ENCODE peak calls at places on chromosome 11, in four cellular contexts. R is HL-60, F is kidney, W is AG10803. V is an unnamed sample.

GRCh38 chr11:1749787-1750351 is 526 bp downstream of the IFITM10 start:
- DNase-seq in R (no peak), F (peak; percentile 82), W (peak; percentile 87), V (peak; percentile 78)

GRCh38 chr11:112722876-112723275 is 238.3 kb upstream of the NCAM1 start:
- DNase-seq in R (no peak), F (no peak), W (no peak), V (no peak)

GRCh38 chr11:113773092-113773415 is 438 bp downstream of the ZW10 start:
- DNase-seq in R (no peak), F (no peak), W (peak; percentile 28), V (no peak)

GRCh38 chr11:63911440-63911839 is 5.5 kb downstream of the RCOR2 start:
- DNase-seq in R (no peak), F (peak; percentile 68), W (no peak), V (no peak)

GRCh38 chr11:121595717-121596156 is 143.0 kb upstream of the SORL1-AS1 start:
- DNase-seq in R (no peak), F (no peak), W (peak; percentile 100), V (peak; percentile 99)

GRCh38 chr11:113384551-113384950 is 3.0 kb upstream of the ANKK1 start:
- DNase-seq in R (no peak), F (no peak), W (peak; percentile 86), V (peak; percentile 81)

GRCh38 chr11:129323896-129324522 is 51.6 kb upstream of the BARX2 start:
- DNase-seq in R (peak; percentile 94), F (no peak), W (peak; percentile 76), V (no peak)

GRCh38 chr11:2213890-2214526 is 42.4 kb upstream of the TH start:
- DNase-seq in R (no peak), F (peak; percentile 37), W (no peak), V (no peak)

GRCh38 chr11:128179049-128179448 is 408.3 kb downstream of the ETS1 start:
- DNase-seq in R (no peak), F (no peak), W (peak; percentile 79), V (no peak)

GRCh38 chr11:78031629-78032028 is 8.6 kb upstream of the KCTD14 start:
- DNase-seq in R (no peak), F (no peak), W (no peak), V (no peak)

GRCh38 chr11:110134120-110134519 is 40.9 kb downstream of the ZC3H12C start:
- DNase-seq in R (no peak), F (no peak), W (no peak), V (no peak)

GRCh38 chr11:9014826-9015225 is 11.0 kb upstream of the NRIP3 start:
- DNase-seq in R (no peak), F (no peak), W (no peak), V (no peak)

GRCh38 chr11:57279131-57279530 is 42.1 kb upstream of the APLNR start:
- DNase-seq in R (no peak), F (no peak), W (peak; percentile 50), V (peak; percentile 26)

GRCh38 chr11:33410086-33410765 is 153.0 kb downstream of the HIPK3 start:
- DNase-seq in R (no peak), F (no peak), W (no peak), V (no peak)

GRCh38 chr11:57213282-57214086 is 23.6 kb downstream of the APLNR start:
- DNase-seq in R (peak; percentile 33), F (no peak), W (peak; percentile 46), V (no peak)

GRCh38 chr11:1381793-1382425 is 7.8 kb upstream of the BRSK2 start:
- DNase-seq in R (no peak), F (peak; percentile 71), W (no peak), V (no peak)

GRCh38 chr11:84800755-84801346 is 826.3 kb downstream of the DLG2 start:
- DNase-seq in R (no peak), F (no peak), W (peak; percentile 66), V (peak; percentile 19)

GRCh38 chr11:36156486-36157150 is 132.6 kb downstream of the COMMD9 start:
- DNase-seq in R (no peak), F (no peak), W (no peak), V (no peak)

GRCh38 chr11:79219186-79220045 is 221.4 kb downstream of the TENM4 start:
- DNase-seq in R (no peak), F (no peak), W (peak; percentile 28), V (no peak)

GRCh38 chr11:69373251-69373635 is 79.3 kb downstream of the MYEOV start:
- DNase-seq in R (no peak), F (no peak), W (no peak), V (no peak)

GRCh38 chr11:46977038-46977818 is 40.7 kb downstream of the CSTPP1 start:
- DNase-seq in R (no peak), F (no peak), W (no peak), V (no peak)

GRCh38 chr11:117911694-117912093 is 17.5 kb downstream of the TMPRSS13 start:
- DNase-seq in R (no peak), F (no peak), W (no peak), V (no peak)

GRCh38 chr11:72752088-72752914 is at the start of gene ARAP1:
- DNase-seq in R (peak; percentile 55), F (peak; percentile 92), W (peak; percentile 62), V (peak; percentile 51)

GRCh38 chr11:96614846-96615245 is 225.0 kb downstream of the JRKL start:
- DNase-seq in R (no peak), F (no peak), W (no peak), V (no peak)

GRCh38 chr11:15602779-15603178 is 488.1 kb downstream of the INSC start:
- DNase-seq in R (no peak), F (no peak), W (no peak), V (no peak)

GRCh38 chr11:130163346-130164220 is 4.0 kb downstream of the ST14 start:
- DNase-seq in R (peak; percentile 82), F (no peak), W (no peak), V (no peak)

GRCh38 chr11:57391546-57391945 is 1.1 kb upstream of the PRG2 start:
- DNase-seq in R (no peak), F (no peak), W (no peak), V (no peak)

DNA sequence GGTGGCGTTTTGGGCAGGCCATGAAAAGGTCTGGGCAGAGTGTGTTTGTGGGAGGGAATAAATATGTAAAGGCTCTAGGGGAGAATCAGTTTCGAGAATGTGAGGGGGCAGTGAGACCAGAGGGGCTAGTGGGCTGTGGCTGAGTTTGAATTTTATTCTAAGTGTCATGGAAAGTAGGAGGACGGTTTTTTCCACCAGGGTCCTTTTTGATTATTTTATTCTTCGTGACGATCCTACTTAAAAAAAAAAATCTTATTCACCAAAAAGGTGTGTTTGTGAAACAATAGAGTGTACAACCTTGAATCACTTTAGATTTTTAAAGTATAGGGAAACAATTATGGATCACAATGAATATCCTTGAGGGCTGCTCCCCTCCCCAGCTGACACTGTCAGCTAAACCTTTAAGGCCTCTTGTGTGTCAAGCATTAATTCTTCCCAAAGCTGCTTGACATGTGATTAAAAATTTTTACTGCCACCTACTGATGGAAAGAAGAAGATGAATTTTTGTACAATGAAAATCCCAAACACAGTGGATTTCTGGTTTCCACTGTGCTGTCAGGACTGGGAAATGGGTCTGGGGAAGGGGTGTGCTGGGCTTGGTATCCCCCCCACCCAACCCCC is 107.5 kb upstream of the OR4B1 start:
- DNase-seq in R (no peak), F (no peak), W (peak; percentile 66), V (peak; percentile 66)
- TF ChIP-seq CTCF in R (no peak), F (peak; percentile 52), W (peak; percentile 60), V (peak; percentile 39)

GRCh38 chr11:19817265-19817851 is 104.7 kb downstream of the NAV2 start:
- DNase-seq in R (no peak), F (no peak), W (no peak), V (no peak)
- TF ChIP-seq CTCF in R (no peak), F (no peak), W (no peak), V (no peak)

DNA sequence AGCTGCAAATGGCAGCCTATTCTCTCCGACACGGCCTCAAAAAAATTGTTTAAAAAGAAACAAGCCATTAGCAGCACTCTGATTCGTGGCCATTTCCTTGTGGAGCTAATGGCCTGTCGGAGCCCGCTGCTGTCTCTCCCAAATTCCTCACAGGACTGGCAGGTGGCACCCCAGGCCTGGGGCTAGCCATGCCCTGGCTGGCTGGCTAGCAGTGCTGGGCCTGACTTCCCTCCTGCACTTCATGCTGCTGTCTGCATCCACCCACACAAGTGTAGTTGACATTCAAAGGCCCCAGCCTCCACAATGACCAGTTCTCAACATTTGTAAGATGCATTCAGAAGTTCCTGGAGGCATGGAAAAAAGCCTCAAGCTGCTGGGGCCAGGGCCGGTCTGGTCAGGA is 61.5 kb downstream of the SMCO4 start:
- DNase-seq in R (no peak), F (no peak), W (no peak), V (no peak)
- TF ChIP-seq CTCF in R (no peak), F (peak; percentile 50), W (no peak), V (no peak)

DNA sequence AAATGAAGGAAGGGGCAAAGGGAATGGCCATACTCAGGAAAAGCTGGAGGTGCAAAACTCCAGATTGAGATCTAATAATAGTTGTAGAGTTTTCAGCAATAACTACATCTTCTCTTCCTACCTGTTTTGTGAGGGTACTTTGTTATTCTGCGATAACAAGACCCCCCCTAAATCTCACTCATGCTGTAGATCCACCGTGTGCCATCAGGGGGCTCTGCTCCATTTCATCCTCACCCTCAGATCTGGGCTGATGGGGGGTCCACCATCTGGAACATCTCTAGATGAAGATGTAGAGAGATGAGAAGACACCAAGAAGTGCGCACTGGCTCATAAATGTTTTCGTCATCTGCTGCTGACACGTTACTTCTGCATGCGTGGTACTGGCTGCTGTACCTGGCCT is 135.9 kb upstream of the KIRREL3 start:
- DNase-seq in R (no peak), F (no peak), W (no peak), V (no peak)
- TF ChIP-seq CTCF in R (no peak), F (no peak), W (peak; percentile 5), V (peak; percentile 23)

GRCh38 chr11:18540207-18541009 is 13.7 kb upstream of the TSG101 start:
- DNase-seq in R (no peak), F (no peak), W (no peak), V (peak; percentile 21)
- TF ChIP-seq CTCF in R (peak; percentile 10), F (peak; percentile 37), W (peak; percentile 41), V (peak; percentile 75)

GRCh38 chr11:111604392-111605009 is 2.3 kb downstream of the SIK2 start:
- DNase-seq in R (peak; percentile 9), F (no peak), W (peak; percentile 39), V (peak; percentile 14)
- TF ChIP-seq CTCF in R (peak; percentile 25), F (peak; percentile 59), W (peak; percentile 69), V (peak; percentile 82)

GRCh38 chr11:65532388-65533064 is 7.6 kb downstream of the SCYL1 start:
- DNase-seq in R (no peak), F (no peak), W (no peak), V (no peak)

GRCh38 chr11:65526744-65527143 is 1.9 kb downstream of the SCYL1 start:
- DNase-seq in R (no peak), F (peak; percentile 69), W (no peak), V (no peak)

GRCh38 chr11:65528819-65529350 is 4.0 kb downstream of the SCYL1 start:
- DNase-seq in R (no peak), F (no peak), W (no peak), V (no peak)

GRCh38 chr11:65529475-65530156 is 4.7 kb downstream of the SCYL1 start:
- DNase-seq in R (no peak), F (no peak), W (no peak), V (no peak)

GRCh38 chr11:65530157-65530496 is 5.2 kb downstream of the SCYL1 start:
- DNase-seq in R (no peak), F (no peak), W (no peak), V (no peak)
- TF ChIP-seq CTCF in R (peak; percentile 26), F (no peak), W (peak; percentile 20), V (peak; percentile 60)